ENCODE peak calls at places on chromosomes 13 and 19, in five cellular contexts. H is SK-N-SH, B is HepG2, C is GM12878, Q is K562. T is an unnamed sample.

GRCh38 chr19:41239961-41240574 is 21.0 kb downstream of the AXL start:
- DNase-seq in H (no peak), B (no peak), C (no peak), Q (no peak), T (no peak)

GRCh38 chr19:10238172-10238783 is 7.1 kb upstream of the S1PR2 start:
- DNase-seq in H (no peak), B (peak; percentile 83), C (no peak), Q (no peak), T (no peak)

GRCh38 chr19:1806184-1807029 is 5.7 kb downstream of the ATP8B3 start:
- DNase-seq in H (no peak), B (no peak), C (no peak), Q (no peak), T (no peak)

GRCh38 chr13:91042870-91043269 is 304.6 kb upstream of the MIR17HG start:
- DNase-seq in H (no peak), B (no peak), C (no peak), Q (no peak), T (no peak)

GRCh38 chr13:100361504-100361903 is 227.1 kb downstream of the GGACT start:
- DNase-seq in H (no peak), B (no peak), C (no peak), Q (no peak), T (no peak)

GRCh38 chr13:96421314-96421713 is 331.4 kb downstream of the HS6ST3 start:
- DNase-seq in H (no peak), B (no peak), C (no peak), Q (no peak), T (no peak)

GRCh38 chr19:1663854-1664253 is 11.4 kb upstream of the TCF3 start:
- DNase-seq in H (no peak), B (no peak), C (no peak), Q (no peak), T (no peak)

GRCh38 chr19:42071247-42071646 is 1.2 kb upstream of the GRIK5 start:
- DNase-seq in H (no peak), B (no peak), C (no peak), Q (no peak), T (no peak)

GRCh38 chr19:53507523-53508442 is 30.2 kb upstream of the ZNF331 start:
- DNase-seq in H (no peak), B (peak; percentile 95), C (no peak), Q (no peak), T (no peak)

GRCh38 chr13:67168384-67168783 is 61.8 kb downstream of the PCDH9 start:
- DNase-seq in H (no peak), B (no peak), C (no peak), Q (no peak), T (no peak)

GRCh38 chr19:10554760-10555612 is 10.8 kb downstream of the KRI1 start:
- DNase-seq in H (no peak), B (no peak), C (no peak), Q (no peak), T (no peak)

GRCh38 chr19:31350693-31351211 is 1.5 kb upstream of the TSHZ3 start:
- DNase-seq in H (peak; percentile 87), B (no peak), C (no peak), Q (peak; percentile 82), T (peak; percentile 29)

GRCh38 chr19:1471514-1472107 is 7.4 kb downstream of the C19orf25 start:
- DNase-seq in H (no peak), B (no peak), C (no peak), Q (no peak), T (no peak)

GRCh38 chr13:73220966-73221720 is 162.3 kb downstream of the KLF5 start:
- DNase-seq in H (no peak), B (no peak), C (no peak), Q (no peak), T (peak; percentile 42)

GRCh38 chr13:73215807-73216206 is 157.0 kb downstream of the KLF5 start:
- DNase-seq in H (no peak), B (no peak), C (no peak), Q (no peak), T (no peak)

GRCh38 chr13:73218181-73218580 is 159.4 kb downstream of the KLF5 start:
- DNase-seq in H (no peak), B (no peak), C (no peak), Q (no peak), T (no peak)

GRCh38 chr13:73212482-73212881 is 153.7 kb downstream of the KLF5 start:
- DNase-seq in H (no peak), B (no peak), C (no peak), Q (no peak), T (no peak)

DNA sequence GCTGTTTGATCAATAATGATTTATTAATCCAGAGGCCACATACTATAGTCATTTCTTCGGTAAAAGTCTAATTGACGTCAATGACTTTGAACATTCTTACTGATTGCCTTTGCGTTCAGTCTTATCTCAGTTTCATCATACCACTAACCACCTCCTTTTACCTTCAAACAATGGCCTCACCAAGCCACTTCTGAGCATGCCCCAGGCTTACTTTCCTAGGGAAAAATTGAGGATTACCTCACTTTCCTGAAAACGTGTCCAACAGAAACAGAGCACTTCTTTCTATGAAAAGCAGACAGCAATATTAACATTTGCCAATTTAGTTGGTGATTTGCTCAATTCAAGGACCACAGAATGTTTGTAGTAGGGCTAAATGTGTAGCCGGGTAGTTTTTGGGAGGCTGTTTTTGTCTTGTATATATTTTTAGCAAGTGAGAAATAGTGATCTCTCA is 157.6 kb downstream of the KLF5 start:
- DNase-seq in H (no peak), B (no peak), C (no peak), Q (no peak), T (no peak)
- TF ChIP-seq REST in H (no peak), B (no peak), C (no peak), Q (no peak), T (no peak)

DNA sequence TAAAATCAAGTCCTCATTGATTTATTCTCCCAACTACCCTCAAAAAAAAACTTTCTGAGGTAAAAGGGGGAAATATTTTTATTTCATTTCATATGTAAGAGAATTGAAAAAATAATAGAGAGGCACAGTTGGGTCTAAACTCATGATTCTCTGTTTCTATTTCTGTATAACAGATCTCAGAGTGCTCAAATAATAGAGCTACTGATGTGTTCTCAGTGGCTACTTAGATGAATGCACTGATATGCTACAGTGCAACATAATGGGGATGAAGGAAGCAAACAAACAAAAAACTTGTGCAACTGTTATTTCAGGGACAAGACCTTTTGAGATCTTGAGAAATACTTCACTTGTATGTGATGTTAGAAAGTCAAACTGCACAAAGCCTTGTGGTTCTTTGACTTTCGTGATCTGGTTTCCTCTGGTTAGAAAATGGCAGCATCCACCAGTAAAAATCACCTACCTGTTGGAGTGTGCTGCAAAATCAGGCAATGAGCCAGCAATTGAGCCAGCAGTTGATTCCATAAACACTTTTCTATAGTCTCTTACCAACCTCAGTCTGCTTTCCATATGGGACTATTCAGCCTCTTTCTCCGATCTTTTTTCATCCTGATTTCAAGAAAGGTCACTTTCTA is 9.8 kb upstream of the DACH1 start:
- DNase-seq in H (no peak), B (no peak), C (peak; percentile 9), Q (no peak), T (peak; percentile 25)
- TF ChIP-seq GABPA in H (no peak), B (no peak), C (no peak), Q (no peak), T (no peak)

GRCh38 chr19:29606420-29606747 is 301 bp downstream of the POP4 start:
- DNase-seq in H (no peak), B (no peak), C (no peak), Q (no peak), T (peak; percentile 11)
- TF ChIP-seq REST in H (no peak), B (no peak), C (no peak), Q (no peak), T (no peak)

GRCh38 chr19:51470966-51471365 is 7.4 kb upstream of the CEACAM18 start:
- DNase-seq in H (no peak), B (no peak), C (no peak), Q (peak; percentile 26), T (no peak)

GRCh38 chr19:51468545-51468920 is 9.8 kb upstream of the CEACAM18 start:
- DNase-seq in H (no peak), B (no peak), C (no peak), Q (peak; percentile 49), T (no peak)

GRCh38 chr19:51467864-51468544 is 9.8 kb upstream of the SIGLEC8 start:
- DNase-seq in H (no peak), B (no peak), C (no peak), Q (peak; percentile 67), T (peak; percentile 78)

GRCh38 chr19:51469629-51470028 is 8.7 kb upstream of the CEACAM18 start:
- DNase-seq in H (no peak), B (no peak), C (no peak), Q (no peak), T (no peak)

DNA sequence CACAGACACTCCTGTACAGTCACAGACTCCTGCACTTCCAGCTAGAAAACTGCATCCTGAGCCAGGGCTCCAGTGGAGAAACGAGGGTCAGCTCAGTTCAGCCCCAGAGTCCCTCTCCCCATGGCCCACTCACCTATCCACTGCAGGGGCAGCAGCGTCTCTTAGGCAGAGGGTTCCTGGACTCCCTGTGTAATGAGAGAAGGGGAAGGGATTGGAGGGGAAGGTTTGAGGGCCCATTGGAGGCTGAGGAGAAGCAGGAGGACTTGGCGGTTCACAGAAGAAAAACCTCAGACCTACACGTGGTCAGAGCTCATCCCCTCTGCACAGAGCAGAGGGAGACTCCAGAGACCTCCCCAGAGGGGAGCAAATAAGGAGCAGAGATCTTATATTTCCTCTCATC is 9.2 kb upstream of the CEACAM18 start:
- DNase-seq in H (no peak), B (no peak), C (no peak), Q (peak; percentile 16), T (peak; percentile 36)
- TF ChIP-seq GABPA in H (no peak), B (no peak), C (no peak), Q (no peak), T (no peak)

GRCh38 chr19:19224852-19225494 is 13.2 kb downstream of the NCAN start:
- DNase-seq in H (no peak), B (peak; percentile 78), C (no peak), Q (peak; percentile 96), T (peak; percentile 70)
- TF ChIP-seq REST in H (no peak), B (no peak), C (no peak), Q (peak; percentile 44), T (no peak)

GRCh38 chr19:5541456-5541855 is 26.3 kb downstream of the TINCR start:
- DNase-seq in H (no peak), B (no peak), C (no peak), Q (no peak), T (no peak)

GRCh38 chr19:5537870-5538269 is 29.9 kb downstream of the TINCR start:
- DNase-seq in H (no peak), B (no peak), C (no peak), Q (no peak), T (no peak)

GRCh38 chr19:5540208-5540607 is 27.5 kb downstream of the TINCR start:
- DNase-seq in H (no peak), B (no peak), C (no peak), Q (no peak), T (no peak)

GRCh38 chr19:5536337-5536894 is 31.3 kb downstream of the TINCR start:
- DNase-seq in H (peak; percentile 83), B (no peak), C (no peak), Q (no peak), T (no peak)

DNA sequence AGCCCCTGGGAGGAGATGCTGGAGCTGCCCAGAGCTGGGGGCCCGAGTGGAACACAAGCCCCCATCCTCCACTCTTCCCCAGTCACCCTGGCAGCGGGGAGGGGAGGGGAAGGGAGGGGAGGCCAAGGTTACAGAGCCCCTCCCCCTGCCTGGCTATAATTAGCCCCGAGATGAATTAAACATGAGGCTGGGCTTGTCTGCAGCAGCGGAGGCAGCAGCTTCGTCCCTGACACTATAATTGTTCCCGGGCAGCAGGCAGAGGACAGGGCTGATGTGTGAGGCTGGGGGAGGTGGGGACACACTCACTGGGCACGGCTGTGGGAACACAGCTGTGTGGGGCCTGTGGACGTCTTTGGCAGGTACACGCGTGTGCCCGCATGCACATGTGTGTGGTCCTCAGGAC is 28.3 kb downstream of the TINCR start:
- DNase-seq in H (peak; percentile 66), B (no peak), C (no peak), Q (no peak), T (no peak)
- TF ChIP-seq GABPA in H (no peak), B (no peak), C (no peak), Q (no peak), T (no peak)

GRCh38 chr13:113364933-113365371 is 1.0 kb upstream of the GRTP1 start:
- DNase-seq in H (peak; percentile 57), B (no peak), C (no peak), Q (no peak), T (no peak)
- TF ChIP-seq REST in H (no peak), B (no peak), C (no peak), Q (no peak), T (no peak)

T was measured in HL-60.